ENCODE peak calls at places on chromosomes 2 and 18, in six cellular contexts. One of them, this sample, is unnamed.
A peak's percentile ranks its signal among the peaks of the same experiment; 100 is the strongest.

GRCh38 chr2:7671312-7671711 is 754.1 kb downstream of the RNF144A start:
- DNase-seq in lower leg skin: peak; percentile 23
- DNase-seq in stomach: no peak
- DNase-seq in body of pancreas: no peak
- DNase-seq in GM12878: no peak
- DNase-seq in ovary: no peak
- DNase-seq in this sample: no peak

GRCh38 chr2:164697688-164698290 is 76.5 kb upstream of the GRB14 start:
- DNase-seq in lower leg skin: no peak
- DNase-seq in stomach: no peak
- DNase-seq in body of pancreas: no peak
- DNase-seq in GM12878: no peak
- DNase-seq in ovary: no peak
- DNase-seq in this sample: peak; percentile 43

GRCh38 chr2:10297950-10298349 is 4.8 kb upstream of the HPCAL1 start:
- DNase-seq in lower leg skin: peak; percentile 74
- DNase-seq in stomach: peak; percentile 47
- DNase-seq in body of pancreas: no peak
- DNase-seq in GM12878: no peak
- DNase-seq in ovary: peak; percentile 57
- DNase-seq in this sample: no peak

GRCh38 chr2:143503280-143503679 is 374.1 kb downstream of the ARHGAP15 start:
- DNase-seq in lower leg skin: no peak
- DNase-seq in stomach: no peak
- DNase-seq in body of pancreas: no peak
- DNase-seq in GM12878: no peak
- DNase-seq in ovary: no peak
- DNase-seq in this sample: no peak

GRCh38 chr2:160731415-160731814 is 237.8 kb upstream of the RBMS1 start:
- DNase-seq in lower leg skin: no peak
- DNase-seq in stomach: no peak
- DNase-seq in body of pancreas: no peak
- DNase-seq in GM12878: no peak
- DNase-seq in ovary: no peak
- DNase-seq in this sample: no peak

GRCh38 chr18:54155412-54155811 is 69.1 kb downstream of the MBD2 start:
- DNase-seq in lower leg skin: no peak
- DNase-seq in stomach: no peak
- DNase-seq in body of pancreas: no peak
- DNase-seq in GM12878: no peak
- DNase-seq in ovary: no peak
- DNase-seq in this sample: no peak

GRCh38 chr2:177036754-177037153 is 175.8 kb upstream of the HNRNPA3 start:
- DNase-seq in lower leg skin: no peak
- DNase-seq in stomach: no peak
- DNase-seq in body of pancreas: no peak
- DNase-seq in GM12878: no peak
- DNase-seq in ovary: no peak
- DNase-seq in this sample: no peak

GRCh38 chr2:235967358-235967757 is 200.8 kb downstream of the GBX2 start:
- DNase-seq in lower leg skin: no peak
- DNase-seq in stomach: no peak
- DNase-seq in body of pancreas: no peak
- DNase-seq in GM12878: no peak
- DNase-seq in ovary: no peak
- DNase-seq in this sample: no peak

GRCh38 chr2:240429341-240429871 is 6.1 kb upstream of the GPC1 start:
- DNase-seq in lower leg skin: no peak
- DNase-seq in stomach: peak; percentile 13
- DNase-seq in body of pancreas: no peak
- DNase-seq in GM12878: no peak
- DNase-seq in ovary: no peak
- DNase-seq in this sample: no peak

GRCh38 chr2:21356857-21357255 is 233.1 kb downstream of the TDRD15 start:
- DNase-seq in lower leg skin: no peak
- DNase-seq in stomach: no peak
- DNase-seq in body of pancreas: no peak
- DNase-seq in GM12878: no peak
- DNase-seq in ovary: no peak
- DNase-seq in this sample: no peak

GRCh38 chr2:197575987-197576386 is 60.1 kb downstream of the MOB4 start:
- DNase-seq in lower leg skin: peak; percentile 31
- DNase-seq in stomach: no peak
- DNase-seq in body of pancreas: no peak
- DNase-seq in GM12878: no peak
- DNase-seq in ovary: no peak
- DNase-seq in this sample: no peak

GRCh38 chr2:101710690-101711318 is 13.3 kb downstream of the MAP4K4 start:
- DNase-seq in lower leg skin: no peak
- DNase-seq in stomach: no peak
- DNase-seq in body of pancreas: no peak
- DNase-seq in GM12878: no peak
- DNase-seq in ovary: no peak
- DNase-seq in this sample: peak; percentile 60

GRCh38 chr2:96867756-96868554 is 1.9 kb downstream of the SEMA4C start:
- DNase-seq in lower leg skin: no peak
- DNase-seq in stomach: no peak
- DNase-seq in body of pancreas: no peak
- DNase-seq in GM12878: no peak
- DNase-seq in ovary: no peak
- DNase-seq in this sample: peak; percentile 52
- TF ChIP-seq POLR2A in lower leg skin: no peak
- TF ChIP-seq POLR2A in stomach: no peak
- TF ChIP-seq POLR2A in body of pancreas: no peak
- TF ChIP-seq POLR2A in GM12878: no peak
- TF ChIP-seq POLR2A in ovary: no peak
- TF ChIP-seq POLR2A in this sample: no peak

GRCh38 chr18:77110400-77110799 is 22.2 kb downstream of the MBP start:
- DNase-seq in lower leg skin: no peak
- DNase-seq in stomach: no peak
- DNase-seq in body of pancreas: no peak
- DNase-seq in GM12878: no peak
- DNase-seq in ovary: no peak
- DNase-seq in this sample: no peak

GRCh38 chr18:77106331-77106730 is 26.3 kb downstream of the MBP start:
- DNase-seq in lower leg skin: peak; percentile 25
- DNase-seq in stomach: no peak
- DNase-seq in body of pancreas: no peak
- DNase-seq in GM12878: no peak
- DNase-seq in ovary: peak; percentile 45
- DNase-seq in this sample: peak; percentile 87

GRCh38 chr18:77107218-77107815 is 25.3 kb downstream of the MBP start:
- DNase-seq in lower leg skin: peak; percentile 15
- DNase-seq in stomach: no peak
- DNase-seq in body of pancreas: no peak
- DNase-seq in GM12878: no peak
- DNase-seq in ovary: no peak
- DNase-seq in this sample: no peak

GRCh38 chr18:77108821-77109692 is 23.5 kb downstream of the MBP start:
- DNase-seq in lower leg skin: peak; percentile 32
- DNase-seq in stomach: no peak
- DNase-seq in body of pancreas: no peak
- DNase-seq in GM12878: no peak
- DNase-seq in ovary: no peak
- DNase-seq in this sample: no peak

DNA sequence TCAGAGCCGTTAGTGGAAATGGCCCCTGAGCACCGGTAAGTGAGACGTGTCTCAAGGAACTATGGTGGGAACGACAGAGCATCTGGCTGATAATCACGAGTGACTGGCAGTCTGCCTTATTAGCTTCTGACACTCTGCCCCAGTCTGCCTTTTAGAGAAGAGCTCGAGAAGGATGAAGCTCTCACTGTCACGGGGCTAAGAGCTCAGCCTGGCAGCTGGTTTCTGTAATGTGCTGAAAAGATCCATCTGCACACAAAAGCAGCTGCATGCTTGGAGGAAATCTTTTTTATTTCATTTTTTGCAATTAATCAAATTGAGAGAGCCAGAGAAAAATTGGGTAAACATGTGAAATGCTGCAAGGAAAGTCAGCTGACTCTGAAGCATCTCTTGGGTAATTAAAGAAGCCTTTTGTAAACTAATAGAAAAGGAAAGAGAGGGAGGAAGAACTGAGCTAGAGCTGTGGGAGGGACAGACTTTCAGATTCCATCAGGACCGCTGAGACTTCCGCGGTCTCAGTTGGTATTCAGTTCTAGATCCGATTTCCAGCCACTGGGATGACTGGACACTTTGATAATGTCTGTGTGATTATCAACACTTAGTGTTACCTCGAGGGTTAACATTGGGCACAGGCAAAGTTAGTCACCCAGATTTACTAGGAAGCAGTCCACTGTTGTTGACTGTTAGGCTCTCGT is 24.4 kb downstream of the MBP start:
- DNase-seq in lower leg skin: peak; percentile 87
- DNase-seq in stomach: no peak
- DNase-seq in body of pancreas: no peak
- DNase-seq in GM12878: no peak
- DNase-seq in ovary: peak; percentile 66
- DNase-seq in this sample: peak; percentile 43
- TF ChIP-seq POLR2A in lower leg skin: no peak
- TF ChIP-seq POLR2A in stomach: no peak
- TF ChIP-seq POLR2A in body of pancreas: peak; percentile 34
- TF ChIP-seq POLR2A in GM12878: no peak
- TF ChIP-seq POLR2A in ovary: no peak
- TF ChIP-seq POLR2A in this sample: no peak

GRCh38 chr2:111698743-111699554 is 185.0 kb downstream of the ANAPC1 start:
- DNase-seq in lower leg skin: peak; percentile 85
- DNase-seq in stomach: peak; percentile 70
- DNase-seq in body of pancreas: peak; percentile 38
- DNase-seq in GM12878: no peak
- DNase-seq in ovary: no peak
- DNase-seq in this sample: peak; percentile 90
- TF ChIP-seq POLR2A in lower leg skin: no peak
- TF ChIP-seq POLR2A in stomach: no peak
- TF ChIP-seq POLR2A in body of pancreas: no peak
- TF ChIP-seq POLR2A in GM12878: no peak
- TF ChIP-seq POLR2A in ovary: no peak
- TF ChIP-seq POLR2A in this sample: peak; percentile 75

GRCh38 chr2:33469238-33469637 is 7.2 kb upstream of the RASGRP3 start:
- DNase-seq in lower leg skin: no peak
- DNase-seq in stomach: no peak
- DNase-seq in body of pancreas: no peak
- DNase-seq in GM12878: no peak
- DNase-seq in ovary: no peak
- DNase-seq in this sample: no peak
- TF ChIP-seq POLR2A in lower leg skin: no peak
- TF ChIP-seq POLR2A in stomach: no peak
- TF ChIP-seq POLR2A in body of pancreas: no peak
- TF ChIP-seq POLR2A in GM12878: no peak
- TF ChIP-seq POLR2A in ovary: no peak
- TF ChIP-seq POLR2A in this sample: no peak

GRCh38 chr2:61905372-61906186 is at the start of gene COMMD1:
- DNase-seq in lower leg skin: peak; percentile 73
- DNase-seq in stomach: peak; percentile 86
- DNase-seq in body of pancreas: peak; percentile 79
- DNase-seq in GM12878: peak; percentile 28
- DNase-seq in ovary: peak; percentile 66
- DNase-seq in this sample: peak; percentile 84
- TF ChIP-seq POLR2A in lower leg skin: no peak
- TF ChIP-seq POLR2A in stomach: peak; percentile 20
- TF ChIP-seq POLR2A in body of pancreas: peak; percentile 78
- TF ChIP-seq POLR2A in GM12878: peak; percentile 98
- TF ChIP-seq POLR2A in ovary: peak; percentile 40
- TF ChIP-seq POLR2A in this sample: peak; percentile 89

GRCh38 chr2:205030695-205031094 is 485.4 kb downstream of the PARD3B start:
- DNase-seq in lower leg skin: no peak
- DNase-seq in stomach: no peak
- DNase-seq in body of pancreas: no peak
- DNase-seq in GM12878: no peak
- DNase-seq in ovary: no peak
- DNase-seq in this sample: no peak
- TF ChIP-seq POLR2A in lower leg skin: no peak
- TF ChIP-seq POLR2A in stomach: no peak
- TF ChIP-seq POLR2A in body of pancreas: no peak
- TF ChIP-seq POLR2A in GM12878: no peak
- TF ChIP-seq POLR2A in ovary: no peak
- TF ChIP-seq POLR2A in this sample: no peak

DNA sequence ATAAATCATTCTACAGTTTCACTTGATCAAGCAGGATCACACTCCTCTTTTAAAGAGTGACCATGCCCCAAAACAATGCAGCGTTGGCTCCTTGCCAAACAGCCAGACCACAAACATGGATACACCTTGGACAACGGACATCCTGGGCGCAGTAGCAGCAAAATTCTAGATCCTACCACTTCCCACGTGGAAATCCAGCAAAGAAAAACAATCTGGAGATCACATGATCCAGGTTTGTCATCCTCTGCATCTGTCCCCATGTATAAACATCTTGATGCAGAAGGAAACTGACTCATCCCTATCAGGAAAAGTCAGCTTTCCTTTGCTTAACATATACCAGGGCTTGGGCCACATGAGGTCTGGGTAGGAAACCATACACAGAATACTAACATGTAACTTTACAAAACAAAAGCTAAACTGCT is 53.1 kb downstream of the ZNF521 start:
- DNase-seq in lower leg skin: no peak
- DNase-seq in stomach: no peak
- DNase-seq in body of pancreas: no peak
- DNase-seq in GM12878: no peak
- DNase-seq in ovary: no peak
- DNase-seq in this sample: peak; percentile 32
- TF ChIP-seq POLR2A in lower leg skin: no peak
- TF ChIP-seq POLR2A in stomach: no peak
- TF ChIP-seq POLR2A in body of pancreas: no peak
- TF ChIP-seq POLR2A in GM12878: no peak
- TF ChIP-seq POLR2A in ovary: no peak
- TF ChIP-seq POLR2A in this sample: no peak

GRCh38 chr2:158457092-158457825 is 507 bp downstream of the PKP4 start:
- DNase-seq in lower leg skin: peak; percentile 32
- DNase-seq in stomach: peak; percentile 65
- DNase-seq in body of pancreas: peak; percentile 64
- DNase-seq in GM12878: no peak
- DNase-seq in ovary: peak; percentile 51
- DNase-seq in this sample: peak; percentile 80
- TF ChIP-seq POLR2A in lower leg skin: no peak
- TF ChIP-seq POLR2A in stomach: no peak
- TF ChIP-seq POLR2A in body of pancreas: no peak
- TF ChIP-seq POLR2A in GM12878: peak; percentile 44
- TF ChIP-seq POLR2A in ovary: no peak
- TF ChIP-seq POLR2A in this sample: no peak

GRCh38 chr2:39120771-39121522 is at the start of gene SOS1:
- DNase-seq in lower leg skin: peak; percentile 94
- DNase-seq in stomach: peak; percentile 97
- DNase-seq in body of pancreas: peak; percentile 96
- DNase-seq in GM12878: peak; percentile 69
- DNase-seq in ovary: peak; percentile 96
- DNase-seq in this sample: peak; percentile 94
- TF ChIP-seq POLR2A in lower leg skin: no peak
- TF ChIP-seq POLR2A in stomach: peak; percentile 78
- TF ChIP-seq POLR2A in body of pancreas: peak; percentile 93
- TF ChIP-seq POLR2A in GM12878: peak; percentile 79
- TF ChIP-seq POLR2A in ovary: peak; percentile 85
- TF ChIP-seq POLR2A in this sample: peak; percentile 94

This sample was measured in erythroblast.